ENCODE peak calls at places on chromosomes 5 and 9, in six cellular contexts. S is K562, G is GM12878, L is HepG2, B is endothelial cell of umbilical vein, T is transverse colon. H is an unnamed sample.

GRCh38 chr9:135580664-135581380 is 19.3 kb downstream of the PAEP start:
- DNase-seq in T (no peak), L (no peak), B (no peak), G (no peak), S (no peak), H (peak)

GRCh38 chr5:78773655-78774054 is 125.1 kb upstream of the LHFPL2 start:
- DNase-seq in T (no peak), B (no peak), L (no peak), S (no peak), G (no peak), H (no peak)

GRCh38 chr5:82812575-82812974 is 264.6 kb downstream of the TMEM167A start:
- DNase-seq in L (no peak), S (no peak), T (no peak), B (no peak), G (no peak), H (no peak)

GRCh38 chr5:155727512-155728145 is 599.3 kb upstream of the SGCD start:
- DNase-seq in L (no peak), S (no peak), T (no peak), B (no peak), G (no peak), H (no peak)

GRCh38 chr5:95808013-95808685 is 14.4 kb downstream of the GLRX start:
- DNase-seq in T (peak), S (no peak), G (no peak), B (no peak), L (no peak), H (no peak)

GRCh38 chr5:163880307-163880706 is 374.9 kb downstream of the MAT2B start:
- DNase-seq in T (no peak), G (no peak), S (no peak), B (no peak), L (no peak), H (no peak)

GRCh38 chr9:98231770-98232478 is 23.5 kb downstream of the TBC1D2 start:
- DNase-seq in T (no peak), G (no peak), B (no peak), L (no peak), S (no peak), H (no peak)

GRCh38 chr5:174381241-174381640 is 335.7 kb downstream of the NSG2 start:
- DNase-seq in S (no peak), L (no peak), B (no peak), T (no peak), G (no peak), H (no peak)

GRCh38 chr9:121169094-121169601 is 32.5 kb downstream of the RAB14 start:
- DNase-seq in B (peak), T (no peak), L (peak), G (no peak), S (peak), H (no peak)

GRCh38 chr5:177370488-177371119 is 12.9 kb downstream of the RGS14 start:
- DNase-seq in T (peak), B (peak), G (no peak), L (peak), S (peak), H (peak)

GRCh38 chr9:134424818-134425217 is 98.6 kb downstream of the RXRA start:
- DNase-seq in S (no peak), T (no peak), B (no peak), G (no peak), L (no peak), H (no peak)

GRCh38 chr5:108747111-108748009 is at the start of gene FER:
- DNase-seq in L (peak), B (peak), G (peak), S (peak), T (no peak), H (no peak)

GRCh38 chr9:68947842-68948569 is 65.9 kb downstream of the PRKACG start:
- DNase-seq in L (no peak), B (no peak), G (no peak), S (no peak), T (no peak), H (no peak)

GRCh38 chr9:121289554-121290370 is 21.8 kb downstream of the GSN start:
- DNase-seq in T (no peak), G (no peak), L (no peak), B (no peak), S (no peak), H (no peak)

GRCh38 chr9:127521919-127522304 is 70.6 kb downstream of the LRSAM1 start:
- DNase-seq in B (no peak), T (no peak), G (no peak), L (no peak), S (no peak), H (peak)

GRCh38 chr5:99037668-99038067 is 108.9 kb upstream of the CHD1 start:
- DNase-seq in T (peak), L (peak), S (no peak), B (no peak), G (no peak), H (peak)

GRCh38 chr5:141913560-141913959 is 10.1 kb upstream of the DELE1 start:
- DNase-seq in L (no peak), T (no peak), S (no peak), B (no peak), G (no peak), H (no peak)

GRCh38 chr9:30967484-30967883 is 1417.0 kb upstream of the ACO1 start:
- DNase-seq in G (no peak), S (no peak), L (no peak), T (no peak), B (no peak), H (no peak)

GRCh38 chr9:73143606-73144328 is 7.9 kb upstream of the ANXA1 start:
- DNase-seq in L (no peak), S (no peak), T (no peak), B (peak), G (no peak), H (no peak)

GRCh38 chr5:51043740-51044139 is 339.5 kb upstream of the ISL1 start:
- DNase-seq in B (no peak), L (no peak), S (no peak), G (no peak), T (no peak), H (no peak)

GRCh38 chr9:91360551-91361293 is 996 bp downstream of the AUH start:
- DNase-seq in S (no peak), T (no peak), B (peak), L (no peak), G (peak), H (no peak)

GRCh38 chr9:68648164-68648563 is 56.9 kb upstream of the PIP5K1B start:
- DNase-seq in G (no peak), T (no peak), S (no peak), B (no peak), L (no peak), H (no peak)

GRCh38 chr5:34628373-34628772 is 27.8 kb upstream of the RAI14 start:
- DNase-seq in L (no peak), S (no peak), T (no peak), B (no peak), G (no peak), H (no peak)

GRCh38 chr9:110620726-110621125 is 41.2 kb upstream of the SVEP1 start:
- DNase-seq in S (no peak), G (no peak), T (no peak), L (no peak), B (no peak), H (no peak)

GRCh38 chr5:92952243-92952642 is 628.8 kb downstream of the NR2F1-AS1 start:
- DNase-seq in B (no peak), S (no peak), L (no peak), T (no peak), G (no peak), H (no peak)

GRCh38 chr5:83844320-83845068 is 123.8 kb upstream of the HAPLN1 start:
- DNase-seq in T (peak), S (no peak), L (no peak), G (peak), B (no peak), H (no peak)

GRCh38 chr9:137315581-137316011 is 13.5 kb upstream of the NRARP start:
- DNase-seq in L (no peak), B (no peak), S (no peak), G (no peak), T (no peak), H (no peak)

GRCh38 chr5:180339583-180340183 is 13.5 kb downstream of the GFPT2 start:
- DNase-seq in T (no peak), S (no peak), B (no peak), L (no peak), G (no peak), H (no peak)

GRCh38 chr9:68530618-68531017 is 10.1 kb downstream of the TMEM252 start:
- DNase-seq in T (peak), S (no peak), G (no peak), B (no peak), L (peak), H (peak)

GRCh38 chr9:4866239-4866969 is 73.7 kb downstream of the RCL1 start:
- DNase-seq in B (peak), G (no peak), T (no peak), L (no peak), S (no peak), H (no peak)

GRCh38 chr9:89606567-89607311 is 1.9 kb downstream of the GADD45G start:
- DNase-seq in B (peak), S (peak), G (no peak), T (peak), L (no peak), H (peak)

GRCh38 chr9:116389546-116390305 is 236.1 kb downstream of the PAPPA start:
- DNase-seq in G (no peak), B (no peak), S (no peak), T (no peak), L (no peak), H (no peak)

GRCh38 chr9:30504502-30504905 is 1879.9 kb upstream of the ACO1 start:
- DNase-seq in T (no peak), S (no peak), G (no peak), B (no peak), L (no peak), H (no peak)

DNA sequence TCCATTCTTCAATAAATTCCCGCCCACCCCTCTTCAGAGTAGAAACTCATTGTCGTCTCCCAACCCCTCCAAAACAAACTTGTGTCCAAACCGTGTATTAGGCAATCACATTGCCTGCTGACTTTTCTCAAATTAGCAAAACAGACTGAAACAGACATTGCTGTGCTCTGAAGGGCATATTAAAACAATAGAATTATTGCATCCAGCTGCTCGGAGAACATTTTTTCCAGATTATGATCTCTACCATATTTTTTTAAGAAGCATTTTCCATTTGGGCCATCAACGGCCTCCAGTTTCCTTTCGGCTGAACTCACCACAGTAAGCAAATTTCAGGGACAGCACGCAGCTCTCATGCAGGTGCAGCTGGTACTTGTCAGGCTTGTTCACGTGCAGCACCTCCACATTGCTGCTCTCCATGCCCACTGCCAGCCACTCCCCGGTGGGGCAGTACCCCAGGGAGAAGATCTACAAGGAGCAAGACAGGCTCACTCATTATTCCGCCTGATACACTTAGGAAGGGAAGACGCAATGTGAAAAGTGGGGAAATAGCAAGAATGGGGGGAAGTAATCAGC is 104.1 kb downstream of the TLE1 start:
- DNase-seq in L (no peak), T (no peak), G (no peak), B (peak), S (no peak), H (no peak)
- TF ChIP-seq POLR2A in L (no peak), T (no peak), G (no peak), B (no peak), S (no peak), H (no peak)

GRCh38 chr5:150428106-150428876 is 15.6 kb upstream of the CD74 start:
- DNase-seq in G (no peak), T (peak), B (peak), L (peak), S (peak), H (peak)
- TF ChIP-seq POLR2AphosphoS5 in G (no peak), T (no peak), B (no peak), L (peak), S (no peak), H (no peak)

GRCh38 chr9:34600908-34601307 is 11.0 kb downstream of the RPP25L start:
- DNase-seq in T (no peak), B (no peak), L (no peak), G (no peak), S (no peak), H (no peak)

GRCh38 chr9:34602906-34603305 is 9.0 kb downstream of the RPP25L start:
- DNase-seq in G (no peak), L (no peak), S (no peak), T (no peak), B (no peak), H (no peak)

GRCh38 chr9:34603610-34604231 is 8.2 kb downstream of the RPP25L start:
- DNase-seq in B (peak), T (peak), G (peak), L (peak), S (peak), H (peak)

GRCh38 chr9:34599546-34599945 is 10.0 kb upstream of the CNTFR start:
- DNase-seq in L (no peak), T (no peak), G (no peak), B (no peak), S (no peak), H (no peak)

DNA sequence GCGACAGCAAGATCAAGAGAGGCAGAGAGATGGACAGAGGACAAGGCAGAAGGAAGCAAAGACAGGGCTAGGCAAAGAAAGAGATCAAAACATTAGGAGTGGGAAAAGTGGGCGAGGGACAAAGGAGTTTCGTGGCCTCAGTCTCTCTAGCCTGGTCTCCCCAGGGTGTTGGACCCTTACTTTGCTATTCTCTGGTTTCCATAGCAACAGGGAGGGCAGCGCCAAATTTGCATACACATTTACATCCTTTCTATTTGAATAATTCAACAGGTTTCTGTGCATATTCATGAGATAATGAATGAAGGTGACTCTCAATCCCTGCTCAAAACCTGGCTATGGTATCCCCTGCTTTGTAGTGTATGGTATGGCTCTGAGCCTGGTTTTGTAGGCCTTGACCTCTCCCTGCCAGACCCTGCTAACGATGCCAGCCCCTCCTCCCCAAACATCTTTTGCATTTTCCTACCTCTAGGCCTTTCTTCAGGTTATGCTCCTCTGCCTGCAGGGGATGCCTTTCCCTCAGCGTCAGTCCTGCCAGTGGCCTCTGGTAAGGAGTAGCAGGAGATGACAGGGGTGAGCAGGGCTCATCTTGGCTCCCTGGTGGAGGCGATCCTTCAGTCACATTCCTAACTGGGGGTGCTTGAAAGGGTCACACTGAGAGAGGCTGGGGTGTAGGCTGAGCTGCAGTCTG is 9.9 kb downstream of the RPP25L start:
- DNase-seq in T (no peak), L (no peak), G (no peak), S (no peak), B (no peak), H (no peak)
- H3K27ac ChIP-seq in T (no peak), L (no peak), G (no peak), S (no peak), B (no peak), H (no peak)

GRCh38 chr9:76887003-76887821 is 18.7 kb downstream of the PRUNE2 start:
- DNase-seq in B (no peak), L (no peak), S (no peak), G (no peak), T (peak), H (no peak)
- TF ChIP-seq POLR2A in B (no peak), L (no peak), S (no peak), G (no peak), T (no peak), H (no peak)

GRCh38 chr5:143056792-143057579 is 286.8 kb downstream of the ARHGAP26 start:
- DNase-seq in S (no peak), T (no peak), G (no peak), B (no peak), L (no peak), H (no peak)
- TF ChIP-seq POLR2AphosphoS5 in S (no peak), T (no peak), G (peak), B (no peak), L (no peak), H (no peak)

DNA sequence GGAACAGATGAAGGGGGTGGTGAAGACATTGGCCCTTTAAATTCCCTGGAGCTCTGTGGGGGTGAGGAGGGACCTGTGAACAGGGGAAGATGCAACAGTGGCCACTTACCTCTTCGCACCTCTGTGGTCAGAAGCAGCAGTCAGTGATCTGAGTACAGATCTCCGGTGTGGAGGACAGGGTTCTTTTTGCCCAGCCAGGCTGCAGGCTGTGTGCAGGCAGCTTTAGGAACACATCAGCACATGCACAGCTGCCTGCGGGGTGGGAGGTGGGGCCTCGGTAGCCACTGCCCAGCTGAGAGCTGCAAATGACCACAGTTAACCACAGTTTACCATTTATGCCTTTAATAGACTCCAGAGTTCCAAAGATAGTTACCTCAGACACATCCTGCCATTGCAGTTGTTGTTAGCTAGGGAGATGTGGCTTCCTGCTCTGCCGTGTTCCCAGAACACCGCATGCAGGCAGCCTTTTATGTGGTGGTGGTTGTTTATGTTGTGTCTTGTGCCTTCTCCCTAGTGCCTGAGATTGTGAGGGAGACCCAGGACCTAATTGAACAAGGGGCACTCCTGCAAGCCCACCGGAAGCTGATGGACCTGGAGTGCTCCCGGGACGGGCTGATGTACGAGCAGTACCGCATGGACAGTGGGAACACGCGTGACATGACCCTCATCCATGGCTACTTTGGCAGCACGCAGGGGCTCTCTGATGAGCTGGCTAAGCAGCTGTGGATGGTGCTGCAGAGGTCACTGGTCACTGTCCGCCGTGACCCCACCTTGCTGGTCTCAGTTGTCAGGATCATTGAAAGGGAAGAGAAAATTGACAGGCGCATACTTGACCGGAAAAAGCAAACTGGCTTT is 10.1 kb downstream of the EXOC3 start:
- DNase-seq in T (peak), G (no peak), S (no peak), B (no peak), L (no peak), H (no peak)
- H3K27ac ChIP-seq in T (no peak), G (no peak), S (no peak), B (no peak), L (no peak), H (no peak)

GRCh38 chr5:74094779-74095108 is 468.7 kb downstream of the ARHGEF28 start:
- DNase-seq in T (no peak), G (no peak), B (no peak), L (no peak), S (no peak), H (no peak)
- TF ChIP-seq POLR2A in T (no peak), G (no peak), B (no peak), L (no peak), S (no peak), H (no peak)

DNA sequence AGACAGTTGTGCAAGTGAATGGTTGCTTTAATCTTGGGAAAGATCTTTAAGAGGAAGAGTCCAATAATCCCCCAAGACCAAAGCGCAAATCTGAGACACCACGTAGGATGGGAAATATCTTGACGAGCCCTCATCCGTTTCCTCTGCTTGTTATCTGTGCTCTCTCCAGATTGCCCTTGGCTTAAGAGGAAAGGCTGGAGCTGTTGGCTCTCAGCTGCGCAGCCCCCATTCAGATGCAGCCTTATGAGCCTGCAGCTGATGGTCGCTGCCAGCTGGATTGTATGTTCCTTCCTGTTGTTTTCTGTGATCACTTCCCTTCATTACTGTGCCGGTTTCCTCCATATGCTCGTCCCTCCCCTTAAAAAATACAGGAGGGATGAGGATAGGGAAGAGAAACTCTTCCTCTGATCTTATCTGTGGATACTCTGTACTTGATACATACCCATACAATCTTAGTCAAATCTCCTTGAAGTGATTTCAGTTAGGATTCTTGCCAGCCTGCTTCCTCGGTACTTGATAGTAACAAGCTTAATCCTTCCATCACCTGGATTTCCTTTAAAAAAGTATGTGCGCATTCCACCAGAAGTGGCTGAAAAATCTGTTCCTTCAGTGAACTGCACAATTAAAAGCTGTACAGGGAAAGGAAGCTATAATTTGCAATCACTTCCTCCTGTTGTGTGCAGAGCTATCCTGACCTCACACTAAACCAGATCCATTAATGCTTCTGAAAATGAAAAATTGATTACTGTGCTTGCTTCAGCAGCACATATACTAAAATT is 47.5 kb downstream of the PWWP2A start:
- DNase-seq in B (peak), L (no peak), G (no peak), T (no peak), S (no peak), H (no peak)
- TF ChIP-seq POLR2AphosphoS5 in B (peak), L (no peak), G (no peak), T (no peak), S (no peak), H (no peak)

H was measured in stomach.